ENCODE peak calls at places on chromosomes 2 and 18, in five cellular contexts. One of them, this sample, is unnamed.

GRCh38 chr2:150997702-150998480 is 263.8 kb downstream of the RBM43 start:
- DNase-seq in occipital lobe: no peak
- DNase-seq in T-helper 17 cell: no peak
- DNase-seq in CD4-positive, CD25-positive, alpha-beta regulatory T cell: no peak
- DNase-seq in tibial artery: no peak
- DNase-seq in this sample: no peak

GRCh38 chr2:42337846-42338566 is 23.0 kb downstream of the COX7A2L start:
- DNase-seq in occipital lobe: no peak
- DNase-seq in T-helper 17 cell: no peak
- DNase-seq in CD4-positive, CD25-positive, alpha-beta regulatory T cell: no peak
- DNase-seq in tibial artery: no peak
- DNase-seq in this sample: no peak

GRCh38 chr18:23143059-23143831 is 8.0 kb downstream of the CABLES1 start:
- DNase-seq in occipital lobe: no peak
- DNase-seq in T-helper 17 cell: no peak
- DNase-seq in CD4-positive, CD25-positive, alpha-beta regulatory T cell: no peak
- DNase-seq in tibial artery: peak
- DNase-seq in this sample: peak

GRCh38 chr2:195533771-195534642 is 123.0 kb upstream of the SLC39A10 start:
- DNase-seq in occipital lobe: peak
- DNase-seq in T-helper 17 cell: peak
- DNase-seq in CD4-positive, CD25-positive, alpha-beta regulatory T cell: peak
- DNase-seq in tibial artery: peak
- DNase-seq in this sample: peak

GRCh38 chr18:50679656-50680055 is 119.8 kb downstream of the MAPK4 start:
- DNase-seq in occipital lobe: no peak
- DNase-seq in T-helper 17 cell: no peak
- DNase-seq in CD4-positive, CD25-positive, alpha-beta regulatory T cell: no peak
- DNase-seq in tibial artery: no peak
- DNase-seq in this sample: no peak

GRCh38 chr2:166337932-166338331 is 37.8 kb downstream of the SCN9A start:
- DNase-seq in occipital lobe: no peak
- DNase-seq in T-helper 17 cell: no peak
- DNase-seq in CD4-positive, CD25-positive, alpha-beta regulatory T cell: no peak
- DNase-seq in tibial artery: no peak
- DNase-seq in this sample: no peak

GRCh38 chr2:11692966-11693521 is 23.0 kb upstream of the NTSR2 start:
- DNase-seq in occipital lobe: no peak
- DNase-seq in T-helper 17 cell: peak
- DNase-seq in CD4-positive, CD25-positive, alpha-beta regulatory T cell: peak
- DNase-seq in tibial artery: peak
- DNase-seq in this sample: no peak

GRCh38 chr2:85536479-85536878 is 2.5 kb upstream of the MAT2A start:
- DNase-seq in occipital lobe: no peak
- DNase-seq in T-helper 17 cell: no peak
- DNase-seq in CD4-positive, CD25-positive, alpha-beta regulatory T cell: no peak
- DNase-seq in tibial artery: no peak
- DNase-seq in this sample: no peak

GRCh38 chr18:22557160-22557941 is 139.6 kb upstream of the CTAGE1 start:
- DNase-seq in occipital lobe: no peak
- DNase-seq in T-helper 17 cell: no peak
- DNase-seq in CD4-positive, CD25-positive, alpha-beta regulatory T cell: no peak
- DNase-seq in tibial artery: no peak
- DNase-seq in this sample: no peak

GRCh38 chr2:107305966-107306365 is 420.0 kb upstream of the ST6GAL2 start:
- DNase-seq in occipital lobe: no peak
- DNase-seq in T-helper 17 cell: no peak
- DNase-seq in CD4-positive, CD25-positive, alpha-beta regulatory T cell: no peak
- DNase-seq in tibial artery: no peak
- DNase-seq in this sample: no peak

GRCh38 chr2:219469186-219469724 is 29.4 kb upstream of the GMPPA start:
- DNase-seq in occipital lobe: no peak
- DNase-seq in T-helper 17 cell: no peak
- DNase-seq in CD4-positive, CD25-positive, alpha-beta regulatory T cell: no peak
- DNase-seq in tibial artery: no peak
- DNase-seq in this sample: no peak

GRCh38 chr2:145691659-145692058 is 1171.7 kb upstream of the ZEB2 start:
- DNase-seq in occipital lobe: no peak
- DNase-seq in T-helper 17 cell: no peak
- DNase-seq in CD4-positive, CD25-positive, alpha-beta regulatory T cell: no peak
- DNase-seq in tibial artery: no peak
- DNase-seq in this sample: no peak

GRCh38 chr18:79987566-79987965 is 797 bp downstream of the TXNL4A start:
- DNase-seq in occipital lobe: no peak
- DNase-seq in T-helper 17 cell: no peak
- DNase-seq in CD4-positive, CD25-positive, alpha-beta regulatory T cell: no peak
- DNase-seq in tibial artery: no peak
- DNase-seq in this sample: no peak

GRCh38 chr2:201100497-201100896 is 15.5 kb upstream of the CFLAR start:
- DNase-seq in occipital lobe: no peak
- DNase-seq in T-helper 17 cell: no peak
- DNase-seq in CD4-positive, CD25-positive, alpha-beta regulatory T cell: no peak
- DNase-seq in tibial artery: no peak
- DNase-seq in this sample: no peak

GRCh38 chr2:161988589-161988988 is 85.4 kb downstream of the DPP4 start:
- DNase-seq in occipital lobe: no peak
- DNase-seq in T-helper 17 cell: no peak
- DNase-seq in CD4-positive, CD25-positive, alpha-beta regulatory T cell: no peak
- DNase-seq in tibial artery: no peak
- DNase-seq in this sample: no peak

GRCh38 chr2:25323042-25323514 is 18.6 kb downstream of the DNMT3A start:
- DNase-seq in occipital lobe: no peak
- DNase-seq in T-helper 17 cell: peak
- DNase-seq in CD4-positive, CD25-positive, alpha-beta regulatory T cell: peak
- DNase-seq in tibial artery: no peak
- DNase-seq in this sample: no peak

GRCh38 chr18:13471495-13471845 is 252.9 kb downstream of the LDLRAD4 start:
- DNase-seq in occipital lobe: no peak
- DNase-seq in T-helper 17 cell: no peak
- DNase-seq in CD4-positive, CD25-positive, alpha-beta regulatory T cell: no peak
- DNase-seq in tibial artery: no peak
- DNase-seq in this sample: no peak

GRCh38 chr18:44700652-44701051 is 20.0 kb downstream of the SETBP1 start:
- DNase-seq in occipital lobe: no peak
- DNase-seq in T-helper 17 cell: no peak
- DNase-seq in CD4-positive, CD25-positive, alpha-beta regulatory T cell: no peak
- DNase-seq in tibial artery: peak
- DNase-seq in this sample: no peak

GRCh38 chr2:95268208-95269035 is 5.8 kb upstream of the PROM2 start:
- DNase-seq in occipital lobe: no peak
- DNase-seq in T-helper 17 cell: no peak
- DNase-seq in CD4-positive, CD25-positive, alpha-beta regulatory T cell: no peak
- DNase-seq in tibial artery: no peak
- DNase-seq in this sample: peak

GRCh38 chr2:39717067-39717466 is 51.4 kb downstream of the TMEM178A start:
- DNase-seq in occipital lobe: no peak
- DNase-seq in T-helper 17 cell: no peak
- DNase-seq in CD4-positive, CD25-positive, alpha-beta regulatory T cell: no peak
- DNase-seq in tibial artery: no peak
- DNase-seq in this sample: no peak

GRCh38 chr2:11744631-11745394 is 1.6 kb upstream of the LPIN1 start:
- DNase-seq in occipital lobe: no peak
- DNase-seq in T-helper 17 cell: no peak
- DNase-seq in CD4-positive, CD25-positive, alpha-beta regulatory T cell: peak
- DNase-seq in tibial artery: no peak
- DNase-seq in this sample: no peak

GRCh38 chr2:224412064-224412921 is 10.4 kb upstream of the FAM124B start:
- DNase-seq in occipital lobe: no peak
- DNase-seq in T-helper 17 cell: no peak
- DNase-seq in CD4-positive, CD25-positive, alpha-beta regulatory T cell: no peak
- DNase-seq in tibial artery: no peak
- DNase-seq in this sample: no peak

GRCh38 chr2:120915670-120916069 is 180.0 kb downstream of the GLI2 start:
- DNase-seq in occipital lobe: no peak
- DNase-seq in T-helper 17 cell: no peak
- DNase-seq in CD4-positive, CD25-positive, alpha-beta regulatory T cell: no peak
- DNase-seq in tibial artery: no peak
- DNase-seq in this sample: no peak

GRCh38 chr2:228321019-228321418 is 139.5 kb upstream of the SPHKAP start:
- DNase-seq in occipital lobe: no peak
- DNase-seq in T-helper 17 cell: no peak
- DNase-seq in CD4-positive, CD25-positive, alpha-beta regulatory T cell: no peak
- DNase-seq in tibial artery: no peak
- DNase-seq in this sample: no peak

GRCh38 chr2:179900655-179901054 is 39.2 kb upstream of the ZNF385B start:
- DNase-seq in occipital lobe: no peak
- DNase-seq in T-helper 17 cell: no peak
- DNase-seq in CD4-positive, CD25-positive, alpha-beta regulatory T cell: no peak
- DNase-seq in tibial artery: no peak
- DNase-seq in this sample: no peak

GRCh38 chr18:9147440-9148238 is 11.1 kb downstream of the ANKRD12 start:
- DNase-seq in occipital lobe: no peak
- DNase-seq in T-helper 17 cell: no peak
- DNase-seq in CD4-positive, CD25-positive, alpha-beta regulatory T cell: peak
- DNase-seq in tibial artery: no peak
- DNase-seq in this sample: no peak

GRCh38 chr18:24818451-24818850 is 358.0 kb downstream of the HRH4 start:
- DNase-seq in occipital lobe: no peak
- DNase-seq in T-helper 17 cell: no peak
- DNase-seq in CD4-positive, CD25-positive, alpha-beta regulatory T cell: no peak
- DNase-seq in tibial artery: no peak
- DNase-seq in this sample: no peak

GRCh38 chr2:181305151-181306123 is 151.7 kb upstream of the ITGA4 start:
- DNase-seq in occipital lobe: no peak
- DNase-seq in T-helper 17 cell: no peak
- DNase-seq in CD4-positive, CD25-positive, alpha-beta regulatory T cell: no peak
- DNase-seq in tibial artery: no peak
- DNase-seq in this sample: no peak

GRCh38 chr18:3014501-3015202 is 1.7 kb upstream of the LPIN2 start:
- DNase-seq in occipital lobe: no peak
- DNase-seq in T-helper 17 cell: no peak
- DNase-seq in CD4-positive, CD25-positive, alpha-beta regulatory T cell: no peak
- DNase-seq in tibial artery: no peak
- DNase-seq in this sample: no peak

GRCh38 chr2:165698621-165698946 is 95.5 kb downstream of the GALNT3 start:
- DNase-seq in occipital lobe: peak
- DNase-seq in T-helper 17 cell: no peak
- DNase-seq in CD4-positive, CD25-positive, alpha-beta regulatory T cell: no peak
- DNase-seq in tibial artery: peak
- DNase-seq in this sample: peak

GRCh38 chr2:171244970-171245782 is 84.5 kb upstream of the TLK1 start:
- DNase-seq in occipital lobe: no peak
- DNase-seq in T-helper 17 cell: no peak
- DNase-seq in CD4-positive, CD25-positive, alpha-beta regulatory T cell: no peak
- DNase-seq in tibial artery: no peak
- DNase-seq in this sample: no peak

GRCh38 chr2:65913914-65914786 is 481.8 kb upstream of the SPRED2 start:
- DNase-seq in occipital lobe: no peak
- DNase-seq in T-helper 17 cell: no peak
- DNase-seq in CD4-positive, CD25-positive, alpha-beta regulatory T cell: no peak
- DNase-seq in tibial artery: no peak
- DNase-seq in this sample: no peak

GRCh38 chr2:203873921-203874631 is 6.5 kb downstream of the CTLA4 start:
- DNase-seq in occipital lobe: no peak
- DNase-seq in T-helper 17 cell: no peak
- DNase-seq in CD4-positive, CD25-positive, alpha-beta regulatory T cell: peak
- DNase-seq in tibial artery: no peak
- DNase-seq in this sample: no peak

GRCh38 chr2:222424281-222424728 is at the start of gene SGPP2:
- DNase-seq in occipital lobe: no peak
- DNase-seq in T-helper 17 cell: peak
- DNase-seq in CD4-positive, CD25-positive, alpha-beta regulatory T cell: peak
- DNase-seq in tibial artery: no peak
- DNase-seq in this sample: no peak

GRCh38 chr2:200662727-200663126 is 76.9 kb downstream of the AOX1 start:
- DNase-seq in occipital lobe: no peak
- DNase-seq in T-helper 17 cell: no peak
- DNase-seq in CD4-positive, CD25-positive, alpha-beta regulatory T cell: no peak
- DNase-seq in tibial artery: no peak
- DNase-seq in this sample: no peak

GRCh38 chr2:208657468-208657867 is 250.9 kb downstream of the PTH2R start:
- DNase-seq in occipital lobe: no peak
- DNase-seq in T-helper 17 cell: no peak
- DNase-seq in CD4-positive, CD25-positive, alpha-beta regulatory T cell: no peak
- DNase-seq in tibial artery: no peak
- DNase-seq in this sample: no peak

This sample was measured in ascending aorta.